ENCODE peak calls at places on chromosomes 3 and 15, in four cellular contexts. T is A549, D is IMR-90, Y is GM12878. M is an unnamed sample. For H3K4me1, the result is how much of the 10 kb centered on the place peaks cover.

GRCh38 chr15:84752700-84753099 is 4.3 kb downstream of the ZNF592 start:
- DNase-seq in T (no peak), D (peak), Y (no peak), M (no peak)

GRCh38 chr3:52934626-52935530 is 37.5 kb upstream of the STIMATE start:
- DNase-seq in T (peak), D (peak), Y (peak), M (peak)

GRCh38 chr3:99867594-99868437 is 50.2 kb downstream of the CMSS1 start:
- DNase-seq in T (no peak), D (no peak), Y (no peak), M (no peak)

GRCh38 chr3:47162695-47163022 is 1.3 kb downstream of the SETD2 start:
- DNase-seq in T (no peak), D (peak), Y (no peak), M (no peak)

GRCh38 chr3:194013928-194014327 is 122.0 kb upstream of the HES1 start:
- DNase-seq in T (no peak), D (no peak), Y (no peak), M (no peak)

GRCh38 chr3:192128922-192129321 is 598.4 kb downstream of the FGF12 start:
- DNase-seq in T (no peak), D (no peak), Y (peak), M (no peak)

GRCh38 chr3:138941259-138941885 is 5.6 kb downstream of the FOXL2 start:
- DNase-seq in T (peak), D (peak), Y (no peak), M (peak)

GRCh38 chr3:145623349-145623748 is 537.6 kb downstream of the PLOD2 start:
- DNase-seq in T (no peak), D (no peak), Y (no peak), M (no peak)

GRCh38 chr3:67302419-67302979 is 304.4 kb downstream of the KBTBD8 start:
- DNase-seq in T (no peak), D (no peak), Y (no peak), M (no peak)

GRCh38 chr3:54866221-54866620 is 61.6 kb downstream of the LRTM1 start:
- DNase-seq in T (no peak), D (no peak), Y (no peak), M (no peak)

GRCh38 chr3:72380193-72380592 is 468.1 kb downstream of the SHQ1 start:
- DNase-seq in T (no peak), D (peak), Y (no peak), M (no peak)

GRCh38 chr3:13767896-13768295 is 112.0 kb downstream of the WNT7A start:
- DNase-seq in T (no peak), D (no peak), Y (no peak), M (no peak)

GRCh38 chr15:68228143-68228970 is 1.2 kb downstream of the CLN6 start:
- DNase-seq in T (peak), D (no peak), Y (no peak), M (peak)

GRCh38 chr15:94370197-94370987 is 139.0 kb downstream of the MCTP2 start:
- DNase-seq in T (no peak), D (no peak), Y (no peak), M (no peak)

GRCh38 chr3:81549831-81550230 is 211.6 kb downstream of the GBE1 start:
- DNase-seq in T (no peak), D (no peak), Y (no peak), M (no peak)

GRCh38 chr3:156291269-156292123 is 171.1 kb downstream of the KCNAB1 start:
- DNase-seq in T (no peak), D (peak), Y (no peak), M (no peak)

GRCh38 chr3:169387751-169388696 is 275.5 kb downstream of the MECOM start:
- DNase-seq in T (peak), D (no peak), Y (no peak), M (no peak)

GRCh38 chr3:196064006-196064405 is 17.9 kb downstream of the TFRC start:
- DNase-seq in T (no peak), D (peak), Y (no peak), M (no peak)

GRCh38 chr3:122576174-122576940 is 1.1 kb upstream of the PARP15 start:
- DNase-seq in T (no peak), D (no peak), Y (peak), M (no peak)

GRCh38 chr3:48473617-48473952 is 27.0 kb downstream of the ATRIP start:
- DNase-seq in T (no peak), D (no peak), Y (no peak), M (no peak)

GRCh38 chr15:31396881-31397560 is 70.4 kb downstream of the KLF13 start:
- DNase-seq in T (peak), D (peak), Y (no peak), M (peak)

GRCh38 chr3:53821631-53822068 is 24.6 kb downstream of the CHDH start:
- DNase-seq in T (no peak), D (peak), Y (no peak), M (no peak)

GRCh38 chr3:168249539-168250414 is 154.1 kb upstream of the GOLIM4 start:
- DNase-seq in T (peak), D (peak), Y (no peak), M (peak)

GRCh38 chr15:45630958-45631691 is 3.7 kb upstream of the SQOR start:
- DNase-seq in T (peak), D (peak), Y (no peak), M (no peak)

GRCh38 chr15:59298255-59298856 is 74.3 kb downstream of the MYO1E start:
- DNase-seq in T (no peak), D (peak), Y (peak), M (no peak)
- H3K4me1 ChIP-seq in T (half or more), D (under half), Y (half or more), M (under half)

GRCh38 chr3:129022995-129023332 is 21.9 kb downstream of the EFCC1 start:
- DNase-seq in T (no peak), D (no peak), Y (no peak), M (no peak)

GRCh38 chr3:129020691-129021090 is 19.6 kb downstream of the EFCC1 start:
- DNase-seq in T (no peak), D (no peak), Y (no peak), M (no peak)

GRCh38 chr3:129023909-129024308 is 22.8 kb downstream of the EFCC1 start:
- DNase-seq in T (peak), D (peak), Y (no peak), M (no peak)

GRCh38 chr3:129021140-129021551 is 20.0 kb downstream of the EFCC1 start:
- DNase-seq in T (no peak), D (peak), Y (no peak), M (no peak)

GRCh38 chr3:129022114-129022994 is 21.2 kb downstream of the EFCC1 start:
- DNase-seq in T (no peak), D (peak), Y (no peak), M (peak)
- TF ChIP-seq ELK1 in T (no peak), D (no peak), Y (no peak), M (no peak)

DNA sequence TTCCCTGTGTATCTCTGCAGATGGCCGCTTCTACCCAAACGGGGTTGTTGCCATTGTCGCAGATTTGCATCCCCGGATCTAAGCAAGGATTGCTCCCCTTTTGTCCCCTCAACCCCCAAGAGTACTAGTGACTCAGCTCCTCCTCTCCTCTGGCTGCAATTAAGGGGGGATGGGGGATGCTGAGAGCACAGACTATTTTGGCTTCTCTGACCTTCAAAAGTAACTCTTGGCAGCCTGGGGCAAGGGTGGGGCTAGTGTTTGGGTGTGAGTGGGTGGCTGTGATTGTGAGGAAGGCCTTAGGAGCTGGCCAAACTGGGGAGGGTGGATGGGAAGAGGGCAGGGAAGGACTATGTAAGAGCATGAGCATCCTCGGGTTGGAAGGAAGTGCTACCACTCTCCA is 1.2 kb upstream of the MAP1A start:
- DNase-seq in T (no peak), D (no peak), Y (no peak), M (peak)
- H3K4me1 ChIP-seq in T (under half), D (under half), Y (under half), M (half or more)

DNA sequence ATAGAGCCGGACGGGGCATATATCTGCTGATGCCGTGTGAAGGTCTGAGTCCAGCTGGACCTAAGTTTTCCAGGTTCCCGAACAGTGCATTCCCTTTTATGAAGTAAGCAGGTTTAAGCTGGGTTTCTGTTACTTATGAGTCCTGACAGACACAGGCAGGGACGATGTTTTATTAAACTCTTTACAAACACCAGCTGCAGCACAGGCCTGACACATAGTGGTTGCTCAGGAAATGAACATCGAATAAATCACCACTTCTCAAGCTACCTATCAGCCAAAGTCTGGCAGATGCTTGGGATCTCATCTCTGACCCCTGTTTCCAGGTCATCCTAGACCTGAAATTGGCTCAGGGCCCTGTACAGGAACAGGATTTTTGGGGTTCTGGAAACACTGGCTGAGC is 50.9 kb upstream of the RAD18 start:
- DNase-seq in T (peak), D (peak), Y (no peak), M (no peak)
- TF ChIP-seq ELK1 in T (no peak), D (no peak), Y (no peak), M (no peak)

M was measured in K562.